ENCODE peak calls at places on chromosomes 7 and 10, in four cellular contexts. O is Karpas-422, I is PC-3, B is GM23248. V is an unnamed sample.

GRCh38 chr7:16348251-16348650 is 73.1 kb downstream of the CRPPA start:
- DNase-seq in I (no peak), B (no peak), O (no peak), V (no peak)

GRCh38 chr7:99375070-99375807 is 709 bp downstream of the ARPC1B start:
- DNase-seq in I (peak; percentile 78), O (peak; percentile 83), B (peak; percentile 87), V (peak; percentile 76)

GRCh38 chr7:105830405-105831218 is 45.8 kb downstream of the ATXN7L1 start:
- DNase-seq in O (no peak), B (peak; percentile 95), I (peak; percentile 99), V (peak; percentile 83)

GRCh38 chr7:152869677-152870051 is 110.1 kb downstream of the ACTR3B start:
- DNase-seq in B (no peak), I (no peak), O (no peak), V (no peak)

GRCh38 chr10:30811665-30812017 is 182.1 kb upstream of the LYZL2 start:
- DNase-seq in O (no peak), B (no peak), I (no peak), V (no peak)

GRCh38 chr7:71752171-71752935 is 620.4 kb downstream of the GALNT17 start:
- DNase-seq in B (peak; percentile 46), I (peak; percentile 37), O (no peak), V (peak; percentile 5)

GRCh38 chr10:112260831-112261230 is 22.4 kb upstream of the TECTB start:
- DNase-seq in I (no peak), O (no peak), B (no peak), V (no peak)

GRCh38 chr10:49645417-49646255 is 31.8 kb downstream of the CHAT start:
- DNase-seq in O (no peak), I (no peak), B (no peak), V (no peak)

GRCh38 chr7:126700807-126701604 is 551.7 kb downstream of the GRM8 start:
- DNase-seq in O (peak; percentile 85), I (peak; percentile 86), B (peak; percentile 96), V (peak; percentile 93)

GRCh38 chr7:120272261-120272895 is 597 bp upstream of the KCND2 start:
- DNase-seq in B (peak; percentile 78), O (peak; percentile 41), I (peak; percentile 66), V (peak; percentile 29)

GRCh38 chr7:42186181-42186580 is 50.8 kb downstream of the GLI3 start:
- DNase-seq in O (peak; percentile 59), I (peak; percentile 14), B (no peak), V (no peak)

GRCh38 chr10:88032566-88032965 is 169.1 kb downstream of the PTEN start:
- DNase-seq in B (peak; percentile 81), I (no peak), O (no peak), V (peak; percentile 60)

GRCh38 chr7:1666779-1667565 is 3.1 kb upstream of the ELFN1 start:
- DNase-seq in I (no peak), B (peak; percentile 62), O (no peak), V (no peak)

GRCh38 chr10:124291009-124291671 is 127.6 kb downstream of the OAT start:
- DNase-seq in I (no peak), O (no peak), B (no peak), V (no peak)

GRCh38 chr10:88759366-88760101 is at the start of gene LIPN:
- DNase-seq in I (no peak), O (peak; percentile 43), B (no peak), V (peak; percentile 41)

GRCh38 chr7:38673795-38674194 is 42.6 kb upstream of the AMPH start:
- DNase-seq in B (peak; percentile 93), I (peak; percentile 60), O (no peak), V (peak; percentile 87)

GRCh38 chr7:90250601-90251303 is 5.8 kb downstream of the CFAP69 start:
- DNase-seq in O (no peak), I (peak; percentile 54), B (peak; percentile 86), V (no peak)

GRCh38 chr10:44813201-44813600 is 97.9 kb upstream of the TMEM72 start:
- DNase-seq in I (no peak), O (no peak), B (no peak), V (no peak)

GRCh38 chr7:150520145-150520544 is 5.5 kb downstream of the GIMAP7 start:
- DNase-seq in B (no peak), I (no peak), O (no peak), V (no peak)

DNA sequence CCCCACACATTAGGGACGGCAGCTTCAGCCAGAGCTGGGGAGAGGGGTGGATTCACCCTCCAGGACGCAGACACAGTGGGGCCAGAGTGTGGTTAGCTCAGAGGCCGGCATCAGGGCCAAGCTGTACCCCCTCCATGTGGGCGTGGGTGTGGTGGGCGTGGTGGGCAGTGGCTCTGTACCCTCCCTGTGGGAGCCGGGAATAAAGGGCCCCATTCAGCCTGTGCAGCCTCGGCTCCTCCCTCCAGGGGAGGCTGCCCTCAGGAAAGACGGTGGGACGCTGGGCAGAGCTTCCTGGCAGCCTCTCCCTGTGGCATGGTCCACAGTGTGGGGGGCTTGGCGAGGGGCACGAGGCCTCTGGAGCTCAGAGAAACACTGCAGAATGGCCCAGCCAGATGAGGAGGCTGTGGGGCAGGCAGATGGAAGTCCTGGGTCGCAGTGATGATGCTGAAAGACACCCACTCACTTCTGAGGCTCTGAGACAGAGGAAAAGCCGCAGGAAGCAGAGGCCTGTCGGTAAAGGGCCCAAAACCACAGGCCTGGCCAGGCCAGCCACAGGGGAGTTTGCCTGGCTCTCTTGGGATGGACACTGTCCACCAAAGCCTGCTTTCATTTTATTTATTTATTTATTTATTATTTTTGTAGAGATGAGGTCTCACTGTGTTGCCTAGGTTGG is 108.0 kb downstream of the SH3PXD2A start:
- DNase-seq in B (no peak), I (no peak), O (no peak), V (peak; percentile 56)
- H3K4me2 ChIP-seq in B (no peak overlapping the region), I (peak overlapping the region; percentile 14), O (no peak overlapping the region), V (peak overlapping the region; percentile 90)

GRCh38 chr10:78035933-78036583 is 2.4 kb downstream of the RPS24 start:
- DNase-seq in I (peak; percentile 31), O (no peak), B (no peak), V (no peak)

GRCh38 chr10:78039743-78040142 is 6.1 kb downstream of the RPS24 start:
- DNase-seq in O (no peak), I (no peak), B (no peak), V (no peak)

GRCh38 chr10:78038105-78038504 is 4.4 kb downstream of the RPS24 start:
- DNase-seq in B (peak; percentile 77), O (no peak), I (peak; percentile 74), V (peak; percentile 27)

GRCh38 chr10:78041170-78042057 is 7.8 kb downstream of the RPS24 start:
- DNase-seq in O (peak; percentile 56), B (no peak), I (no peak), V (no peak)

DNA sequence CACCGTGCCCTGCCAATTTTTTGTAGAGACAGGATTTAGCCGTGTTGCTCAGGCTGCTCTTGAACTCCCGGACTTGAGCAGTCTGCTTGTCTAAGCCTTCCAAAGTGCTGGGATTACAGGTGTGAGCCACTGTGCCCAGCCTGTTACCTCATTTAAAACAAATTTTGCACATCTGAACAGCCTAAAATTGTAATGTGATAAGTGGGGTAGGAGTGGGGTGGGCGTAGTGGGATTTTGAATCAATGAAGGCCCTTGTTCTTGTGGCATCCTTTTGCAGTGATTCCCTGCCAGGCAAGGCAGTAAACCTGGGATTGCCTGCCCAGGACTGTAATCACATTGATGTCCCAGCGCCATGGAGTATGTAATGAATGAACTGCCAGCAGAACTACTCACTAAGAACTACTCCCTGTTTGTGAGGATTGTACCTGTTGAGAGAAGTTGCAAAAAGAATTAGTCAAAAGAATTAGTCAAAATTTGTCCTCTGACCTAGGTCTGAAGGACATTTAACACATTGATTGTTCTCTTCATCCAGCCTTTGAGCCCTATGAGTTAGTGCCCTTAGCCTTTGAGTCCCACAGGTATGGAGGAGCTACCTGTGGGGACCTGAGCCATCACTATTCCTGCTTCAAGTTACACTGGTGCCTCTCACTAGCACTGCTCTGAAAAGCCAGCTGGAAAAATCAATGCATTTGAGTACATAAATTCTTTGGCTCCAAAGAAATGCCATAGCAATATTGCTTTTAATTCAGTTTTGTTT is 5.3 kb downstream of the RPS24 start:
- DNase-seq in I (no peak), B (no peak), O (no peak), V (no peak)
- H3K4me2 ChIP-seq in I (peak overlapping the region; percentile 76), B (peak overlapping the region; percentile 7), O (no peak overlapping the region), V (peak overlapping the region; percentile 28)

GRCh38 chr10:3538291-3538849 is 246.6 kb downstream of the KLF6 start:
- DNase-seq in B (peak; percentile 73), I (peak; percentile 40), O (no peak), V (no peak)
- H3K4me2 ChIP-seq in B (peak overlapping the region; percentile 68), I (peak overlapping the region; percentile 75), O (no peak overlapping the region), V (peak overlapping the region; percentile 42)

DNA sequence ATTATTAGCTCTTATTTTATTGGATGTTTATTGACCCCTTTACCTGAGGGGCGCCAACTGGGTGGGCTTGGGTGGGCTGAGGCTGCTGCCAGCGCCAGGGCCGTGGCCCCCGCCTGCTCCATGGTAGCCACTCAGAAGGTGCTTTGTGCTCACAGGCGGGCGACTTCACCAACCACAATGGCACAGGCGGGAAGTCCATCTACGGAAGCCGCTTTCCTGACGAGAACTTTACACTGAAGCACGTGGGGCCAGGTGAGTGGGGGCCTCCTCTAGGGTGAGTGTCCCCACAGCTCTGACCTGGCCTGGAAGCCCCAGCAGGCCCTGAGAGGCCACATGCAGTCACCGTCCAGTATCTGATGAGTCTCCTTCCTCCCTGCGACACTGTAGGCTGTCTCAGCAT is 4.1 kb downstream of the PPIF start:
- DNase-seq in O (no peak), I (no peak), B (no peak), V (no peak)
- H3K4me2 ChIP-seq in O (no peak overlapping the region), I (no peak overlapping the region), B (no peak overlapping the region), V (no peak overlapping the region)

GRCh38 chr7:55348502-55348901 is 16.6 kb upstream of the LANCL2 start:
- DNase-seq in O (no peak), I (peak; percentile 84), B (peak; percentile 79), V (peak; percentile 65)
- H3K4me2 ChIP-seq in O (no peak overlapping the region), I (peak overlapping the region; percentile 44), B (peak overlapping the region; percentile 19), V (peak overlapping the region; percentile 20)

DNA sequence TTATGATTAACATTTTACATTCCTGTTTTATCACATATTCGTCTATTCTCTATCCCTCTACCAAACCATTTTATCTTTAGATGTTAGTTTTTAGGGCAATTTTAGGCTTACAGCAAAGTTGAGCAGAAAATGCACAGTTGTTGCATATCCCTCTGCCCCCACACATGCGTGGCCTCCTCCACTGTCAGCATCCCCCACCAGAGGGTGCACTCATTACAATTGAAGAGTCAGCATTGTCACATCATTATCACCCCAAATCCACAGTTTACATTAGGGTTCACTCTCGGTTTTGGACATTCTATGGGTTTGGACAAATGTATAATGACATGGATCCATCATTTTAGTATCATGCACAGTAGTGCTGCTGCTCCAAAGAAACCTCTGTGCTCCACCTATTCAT is 86.4 kb downstream of the WDR37 start:
- DNase-seq in B (no peak), I (no peak), O (peak; percentile 72), V (peak; percentile 2)
- H3K4me2 ChIP-seq in B (no peak overlapping the region), I (no peak overlapping the region), O (no peak overlapping the region), V (no peak overlapping the region)